ENCODE peak calls at places on chromosomes 16 and 17, in eight cellular contexts. One of them, this sample, is unnamed.

GRCh38 chr17:44079877-44080821 is 9.6 kb downstream of the G6PC3 start:
- DNase-seq in H7: no peak
- DNase-seq in HT-29: no peak
- DNase-seq in CD8-positive, alpha-beta memory T cell: no peak
- DNase-seq in cardiac septum: no peak
- DNase-seq in T47D: no peak
- DNase-seq in tibial artery: no peak
- DNase-seq in GM12865: no peak
- DNase-seq in this sample: no peak

GRCh38 chr17:78484300-78485159 is 92.7 kb downstream of the DNAH17 start:
- DNase-seq in H7: peak
- DNase-seq in HT-29: peak
- DNase-seq in CD8-positive, alpha-beta memory T cell: peak
- DNase-seq in cardiac septum: no peak
- DNase-seq in T47D: peak
- DNase-seq in tibial artery: no peak
- DNase-seq in GM12865: peak
- DNase-seq in this sample: peak

GRCh38 chr17:50647187-50647586 is 12.5 kb downstream of the ABCC3 start:
- DNase-seq in H7: no peak
- DNase-seq in HT-29: no peak
- DNase-seq in CD8-positive, alpha-beta memory T cell: no peak
- DNase-seq in cardiac septum: no peak
- DNase-seq in T47D: no peak
- DNase-seq in tibial artery: no peak
- DNase-seq in GM12865: no peak
- DNase-seq in this sample: no peak

GRCh38 chr16:4846503-4846900 is 586 bp downstream of the GLYR1 start:
- DNase-seq in H7: no peak
- DNase-seq in HT-29: peak
- DNase-seq in CD8-positive, alpha-beta memory T cell: peak
- DNase-seq in cardiac septum: peak
- DNase-seq in T47D: no peak
- DNase-seq in tibial artery: no peak
- DNase-seq in GM12865: peak
- DNase-seq in this sample: peak

GRCh38 chr17:17403899-17404576 is 72.8 kb upstream of the MED9 start:
- DNase-seq in H7: no peak
- DNase-seq in HT-29: no peak
- DNase-seq in CD8-positive, alpha-beta memory T cell: peak
- DNase-seq in cardiac septum: no peak
- DNase-seq in T47D: no peak
- DNase-seq in tibial artery: no peak
- DNase-seq in GM12865: no peak
- DNase-seq in this sample: no peak

GRCh38 chr17:47252209-47252608 is 1.4 kb upstream of the ITGB3 start:
- DNase-seq in H7: no peak
- DNase-seq in HT-29: no peak
- DNase-seq in CD8-positive, alpha-beta memory T cell: no peak
- DNase-seq in cardiac septum: peak
- DNase-seq in T47D: no peak
- DNase-seq in tibial artery: no peak
- DNase-seq in GM12865: no peak
- DNase-seq in this sample: peak

GRCh38 chr16:76946879-76947278 is 244.1 kb upstream of the MON1B start:
- DNase-seq in H7: no peak
- DNase-seq in HT-29: peak
- DNase-seq in CD8-positive, alpha-beta memory T cell: no peak
- DNase-seq in cardiac septum: no peak
- DNase-seq in T47D: no peak
- DNase-seq in tibial artery: no peak
- DNase-seq in GM12865: peak
- DNase-seq in this sample: no peak

GRCh38 chr17:74123350-74123749 is 80.1 kb upstream of the RPL38 start:
- DNase-seq in H7: peak
- DNase-seq in HT-29: no peak
- DNase-seq in CD8-positive, alpha-beta memory T cell: no peak
- DNase-seq in cardiac septum: no peak
- DNase-seq in T47D: no peak
- DNase-seq in tibial artery: no peak
- DNase-seq in GM12865: no peak
- DNase-seq in this sample: no peak

GRCh38 chr16:81728435-81728834 is 50.7 kb upstream of the PLCG2 start:
- DNase-seq in H7: no peak
- DNase-seq in HT-29: no peak
- DNase-seq in CD8-positive, alpha-beta memory T cell: no peak
- DNase-seq in cardiac septum: no peak
- DNase-seq in T47D: no peak
- DNase-seq in tibial artery: no peak
- DNase-seq in GM12865: no peak
- DNase-seq in this sample: no peak

This sample was measured in PC-9.